ENCODE peak calls at places on chromosomes 11 and 22, in eight cellular contexts. P is dorsolateral prefrontal cortex, J is endothelial cell of umbilical vein, V is SK-N-SH, W is esophagus muscularis mucosa, C is LNCaP clone FGC, U is BJ, T is BE2C. D is an unnamed sample.
A peak's percentile ranks its signal among the peaks of the same experiment; 100 is the strongest.

GRCh38 chr11:61297741-61298140 is 2.6 kb upstream of the VWCE start:
- DNase-seq in U (peak; percentile 75), J (peak; percentile 94), W (no peak), V (no peak), P (no peak), C (no peak), T (no peak), D (peak; percentile 87)

GRCh38 chr22:28952857-28953256 is 69.5 kb downstream of the ZNRF3 start:
- DNase-seq in P (no peak), C (peak; percentile 13), W (no peak), J (no peak), T (no peak), V (no peak), U (peak; percentile 14), D (no peak)

GRCh38 chr11:9574806-9575530 is 1.5 kb downstream of the WEE1 start:
- DNase-seq in V (peak; percentile 72), U (peak; percentile 61), J (peak; percentile 87), C (peak; percentile 84), P (no peak), W (peak; percentile 93), T (peak; percentile 64), D (peak; percentile 61)

GRCh38 chr22:41256254-41256897 is 15.6 kb upstream of the CHADL start:
- DNase-seq in C (peak; percentile 64), J (peak; percentile 45), U (peak; percentile 28), T (no peak), W (no peak), P (no peak), V (no peak), D (peak; percentile 17)

GRCh38 chr11:26842458-26842841 is 120.6 kb upstream of the SLC5A12 start:
- DNase-seq in U (peak; percentile 44), T (no peak), W (no peak), C (no peak), J (no peak), P (no peak), V (no peak), D (peak; percentile 58)

GRCh38 chr11:77619576-77620198 is 17.9 kb downstream of the CLNS1A start:
- DNase-seq in V (no peak), P (no peak), C (no peak), T (peak; percentile 37), U (no peak), W (no peak), J (peak; percentile 57), D (no peak)

GRCh38 chr11:80495116-80495515 is 1054.3 kb upstream of the TENM4 start:
- DNase-seq in V (no peak), T (no peak), J (no peak), W (no peak), U (no peak), C (no peak), P (no peak), D (no peak)

GRCh38 chr22:17152971-17153370 is 6.1 kb downstream of the HDHD5 start:
- DNase-seq in C (peak; percentile 92), J (no peak), P (no peak), V (no peak), U (no peak), W (no peak), T (no peak), D (no peak)

GRCh38 chr11:14703731-14704130 is 60.1 kb downstream of the PDE3B start:
- DNase-seq in J (no peak), P (no peak), U (no peak), T (no peak), C (no peak), W (no peak), V (no peak), D (no peak)

GRCh38 chr11:130180491-130180890 is 20.9 kb downstream of the ST14 start:
- DNase-seq in U (no peak), C (no peak), V (no peak), J (no peak), W (no peak), P (no peak), T (no peak), D (no peak)

GRCh38 chr22:36323182-36323854 is 64.4 kb downstream of the MYH9 start:
- DNase-seq in W (no peak), T (no peak), C (no peak), J (peak; percentile 77), P (peak; percentile 55), V (no peak), U (no peak), D (no peak)

GRCh38 chr11:7524831-7525230 is 11.0 kb downstream of the PPFIBP2 start:
- DNase-seq in P (no peak), V (no peak), J (no peak), T (peak; percentile 37), W (no peak), U (no peak), C (no peak), D (no peak)

GRCh38 chr11:74388678-74389327 is 9.4 kb downstream of the PGM2L1 start:
- DNase-seq in C (no peak), T (peak; percentile 72), W (no peak), U (no peak), P (peak; percentile 51), J (peak; percentile 70), V (peak; percentile 59), D (peak; percentile 11)

GRCh38 chr11:32918427-32918826 is 25.8 kb downstream of the QSER1 start:
- DNase-seq in V (no peak), T (no peak), J (no peak), W (no peak), U (no peak), P (no peak), C (no peak), D (no peak)

GRCh38 chr11:1574256-1575242 is 2.5 kb upstream of the DUSP8 start:
- DNase-seq in W (no peak), P (peak; percentile 59), V (peak; percentile 89), C (no peak), J (peak; percentile 40), T (peak; percentile 44), U (no peak), D (no peak)
- TF ChIP-seq CTCF in W (peak; percentile 95), P (peak; percentile 99), V (peak; percentile 67), C (peak; percentile 92), J (peak; percentile 70), T (peak; percentile 48), U (peak; percentile 59), D (peak; percentile 71)

DNA sequence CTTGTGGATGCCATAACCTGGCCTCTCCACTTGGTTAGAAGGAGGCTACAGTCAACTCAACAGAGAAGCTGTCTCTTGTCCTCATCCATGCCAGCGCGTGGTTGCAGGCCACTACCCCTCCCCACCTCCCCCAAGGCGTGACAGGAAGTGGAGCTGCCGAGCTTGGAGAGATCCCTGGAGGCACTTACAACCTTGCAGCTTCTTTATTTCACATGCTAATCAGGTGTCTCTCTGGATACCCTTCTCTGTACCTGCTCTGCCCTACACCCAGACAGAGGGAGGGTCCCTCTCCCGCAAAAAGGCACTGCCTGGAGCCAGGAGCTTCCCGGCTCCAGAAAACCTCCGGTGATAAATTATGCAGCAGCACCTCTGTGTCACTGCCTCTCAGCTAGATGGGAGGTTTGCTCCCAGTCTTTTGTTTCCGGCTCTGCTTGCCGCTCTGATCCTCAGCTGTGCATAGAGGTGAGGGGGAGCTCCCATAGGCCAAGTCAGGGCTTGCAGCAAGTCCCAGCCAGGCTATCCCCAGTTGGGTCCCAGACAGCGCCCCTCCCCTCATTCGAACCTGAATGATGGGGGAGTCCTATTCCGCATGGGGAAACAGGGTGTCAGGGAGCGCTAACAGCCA is 5.7 kb downstream of the LRP4 start:
- DNase-seq in P (peak; percentile 50), W (no peak), U (no peak), T (no peak), C (no peak), V (peak; percentile 52), J (no peak), D (no peak)
- H3K4me3 ChIP-seq in P (peak overlapping the region; percentile 19), W (no peak overlapping the region), U (no peak overlapping the region), T (no peak overlapping the region), C (no peak overlapping the region), V (no peak overlapping the region), J (no peak overlapping the region), D (no peak overlapping the region)

GRCh38 chr22:38572065-38572464 is 2.1 kb upstream of the DMC1 start:
- DNase-seq in P (peak; percentile 8), W (peak; percentile 86), V (peak; percentile 30), U (no peak), T (peak; percentile 39), J (peak; percentile 63), C (no peak), D (no peak)

GRCh38 chr22:38569181-38569971 is 607 bp downstream of the DMC1 start:
- DNase-seq in T (peak; percentile 11), U (no peak), J (no peak), P (no peak), W (no peak), C (no peak), V (peak; percentile 7), D (no peak)

GRCh38 chr22:38567531-38568245 is 2.3 kb downstream of the DMC1 start:
- DNase-seq in P (no peak), C (no peak), T (no peak), W (no peak), V (no peak), J (no peak), U (no peak), D (no peak)

GRCh38 chr22:38569972-38570840 is at the start of gene DMC1:
- DNase-seq in U (no peak), C (no peak), W (peak; percentile 98), T (peak; percentile 98), V (peak; percentile 95), J (peak; percentile 69), P (peak; percentile 82), D (peak; percentile 63)

DNA sequence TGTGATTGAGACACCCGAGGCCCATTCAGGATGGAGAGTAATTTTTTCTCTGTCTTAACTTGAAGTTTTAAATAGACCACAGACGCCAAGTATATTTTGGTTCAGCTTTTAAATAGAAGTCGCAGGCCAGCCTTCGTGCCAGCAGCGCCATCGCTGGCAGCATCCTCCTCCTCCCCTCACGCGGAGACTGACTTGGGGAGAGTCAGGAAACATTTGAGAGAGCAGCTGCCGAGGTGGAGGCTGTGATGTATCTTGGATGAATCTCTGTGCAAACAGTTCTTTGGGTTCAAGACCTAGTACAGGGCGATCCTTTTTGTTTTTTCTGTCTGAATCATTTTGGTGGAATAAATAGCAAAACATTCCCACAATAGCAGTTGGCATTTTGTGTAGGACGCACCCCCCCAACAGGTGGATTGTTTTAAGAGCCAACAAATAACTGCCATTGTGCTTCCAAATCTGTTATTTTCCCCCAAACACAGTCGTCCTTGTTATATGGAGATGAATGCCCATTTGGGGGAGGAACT is 920 bp upstream of the DMC1 start:
- DNase-seq in U (no peak), C (no peak), P (peak; percentile 69), V (peak; percentile 26), W (no peak), T (peak; percentile 37), J (no peak), D (no peak)
- TF ChIP-seq CTCF in U (peak; percentile 30), C (peak; percentile 11), P (peak; percentile 25), V (no peak), W (no peak), T (peak; percentile 8), J (no peak), D (no peak)

DNA sequence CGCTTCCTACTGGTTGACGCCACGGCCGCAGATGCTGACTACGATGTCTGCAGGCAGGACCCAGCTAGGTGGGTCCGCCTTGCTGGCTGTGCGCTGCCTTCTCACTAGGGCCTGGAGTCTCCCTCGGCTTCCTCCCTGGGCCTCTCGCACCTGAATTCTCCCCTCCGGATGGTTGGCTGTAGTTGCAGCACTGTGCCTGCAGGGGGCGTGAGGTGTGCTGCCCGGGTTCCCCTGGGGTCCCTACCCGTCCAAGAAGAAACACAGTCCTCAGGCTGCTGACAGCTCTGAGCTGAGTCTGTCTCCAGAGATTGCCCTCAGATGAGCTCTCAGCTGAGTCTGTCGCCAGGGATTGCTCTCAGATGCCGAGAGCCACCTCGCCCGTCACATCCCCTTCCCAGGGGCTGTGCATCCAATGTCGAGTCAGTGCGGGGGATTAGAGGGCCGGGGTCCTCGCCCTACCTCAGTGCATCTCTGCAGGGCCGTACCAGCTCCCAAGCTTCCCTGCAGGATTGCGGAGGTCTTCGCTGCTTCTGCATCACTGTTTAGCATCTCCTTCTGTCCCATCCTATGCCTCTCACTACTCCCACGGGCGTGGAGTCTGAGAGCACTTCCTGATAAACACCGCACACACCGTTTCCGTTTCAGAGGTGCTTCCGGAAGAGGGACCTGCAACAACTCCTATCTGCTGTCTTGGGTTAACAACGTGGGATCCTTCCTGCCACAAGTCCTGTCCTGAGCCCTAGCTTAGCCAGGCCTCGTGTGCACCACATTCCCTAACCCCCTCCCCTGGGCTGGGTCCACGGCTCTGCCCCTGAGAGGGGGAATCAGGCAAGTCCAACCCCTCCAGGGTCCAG is 196.9 kb downstream of the CSNK2A3 start:
- DNase-seq in J (no peak), W (peak; percentile 89), V (peak; percentile 54), U (no peak), C (no peak), P (no peak), T (peak; percentile 25), D (no peak)
- H3K4me3 ChIP-seq in J (no peak overlapping the region), W (no peak overlapping the region), V (no peak overlapping the region), U (no peak overlapping the region), C (no peak overlapping the region), P (no peak overlapping the region), T (no peak overlapping the region), D (no peak overlapping the region)

D was measured in HFF-Myc.